ENCODE peak calls at places on chromosomes 5 and 9, in four cellular contexts. J, E, G and K are unnamed samples.

GRCh38 chr5:1769017-1769640 is 30.5 kb downstream of the MRPL36 start:
- DNase-seq in J (no peak), E (no peak), G (no peak), K (no peak)

GRCh38 chr5:78569441-78569840 is 79.1 kb downstream of the LHFPL2 start:
- DNase-seq in J (peak; percentile 44), E (no peak), G (peak; percentile 89), K (peak; percentile 59)

GRCh38 chr9:115640887-115641286 is 512.7 kb upstream of the PAPPA start:
- DNase-seq in J (no peak), E (no peak), G (no peak), K (no peak)

GRCh38 chr9:20236676-20237075 is 385.6 kb downstream of the MLLT3 start:
- DNase-seq in J (no peak), E (no peak), G (no peak), K (no peak)

GRCh38 chr5:143680672-143681259 is 131.2 kb upstream of the HMHB1 start:
- DNase-seq in J (no peak), E (no peak), G (no peak), K (no peak)

GRCh38 chr5:159504857-159505304 is 174.6 kb upstream of the IL12B start:
- DNase-seq in J (no peak), E (peak; percentile 23), G (peak; percentile 34), K (peak; percentile 18)

GRCh38 chr5:65126192-65126591 is 355.5 kb downstream of the ADAMTS6 start:
- DNase-seq in J (no peak), E (no peak), G (no peak), K (no peak)

GRCh38 chr9:105912868-105913516 is 218.7 kb downstream of the TMEM38B start:
- DNase-seq in J (no peak), E (no peak), G (no peak), K (no peak)

GRCh38 chr9:81397735-81398381 is 291.5 kb downstream of the TLE1 start:
- DNase-seq in J (no peak), E (no peak), G (no peak), K (peak; percentile 21)

GRCh38 chr5:80054682-80055081 is 19.5 kb downstream of the THBS4 start:
- DNase-seq in J (no peak), E (no peak), G (no peak), K (no peak)

GRCh38 chr5:88799976-88800375 is 83.0 kb downstream of the MEF2C start:
- DNase-seq in J (no peak), E (no peak), G (no peak), K (no peak)

GRCh38 chr5:132489871-132490483 is 596 bp downstream of the IRF1 start:
- DNase-seq in J (no peak), E (peak; percentile 66), G (no peak), K (no peak)

GRCh38 chr5:118115791-118116190 is 872.6 kb downstream of the DTWD2 start:
- DNase-seq in J (no peak), E (no peak), G (no peak), K (no peak)

GRCh38 chr9:35042081-35042604 is 30.3 kb downstream of the VCP start:
- DNase-seq in J (no peak), E (no peak), G (no peak), K (no peak)

GRCh38 chr9:14608521-14608920 is 84.7 kb downstream of the ZDHHC21 start:
- DNase-seq in J (no peak), E (no peak), G (no peak), K (no peak)

GRCh38 chr5:78792342-78793055 is 143.9 kb upstream of the LHFPL2 start:
- DNase-seq in J (no peak), E (no peak), G (no peak), K (no peak)

GRCh38 chr9:35664531-35665470 is at the start of gene ARHGEF39:
- DNase-seq in J (no peak), E (peak; percentile 80), G (no peak), K (peak; percentile 86)

DNA sequence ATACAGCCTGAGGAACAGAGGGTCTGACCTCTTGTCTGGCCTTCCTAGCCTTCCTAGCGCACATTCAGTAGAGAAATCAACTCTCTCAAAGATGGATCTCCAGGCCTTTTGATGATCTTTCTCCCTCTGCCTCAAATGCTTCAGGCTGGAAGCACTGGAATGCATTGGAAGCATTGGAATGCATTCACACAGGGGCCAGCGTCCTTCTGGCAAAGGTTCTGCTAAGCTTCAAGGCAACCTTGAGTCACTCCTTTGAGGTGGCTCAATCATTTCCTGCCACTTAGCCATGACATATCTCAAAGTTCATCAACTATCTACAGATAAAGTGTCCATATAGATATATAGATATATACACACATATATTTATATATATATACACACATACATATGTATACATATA is 42.9 kb downstream of the OR2K2 start:
- DNase-seq in J (no peak), E (no peak), G (no peak), K (no peak)
- TF ChIP-seq CTCF in J (no peak), E (no peak), G (no peak), K (no peak)

GRCh38 chr5:72284674-72285424 is 35.2 kb downstream of the MRPS27 start:
- DNase-seq in J (no peak), E (no peak), G (no peak), K (no peak)
- TF ChIP-seq CTCF in J (no peak), E (no peak), G (no peak), K (no peak)

GRCh38 chr9:84169240-84169639 is 171.3 kb downstream of the SLC28A3 start:
- DNase-seq in J (no peak), E (no peak), G (no peak), K (no peak)

GRCh38 chr9:84173961-84174360 is 166.6 kb downstream of the SLC28A3 start:
- DNase-seq in J (no peak), E (no peak), G (no peak), K (no peak)

GRCh38 chr9:84166828-84167400 is 173.6 kb downstream of the SLC28A3 start:
- DNase-seq in J (no peak), E (no peak), G (no peak), K (no peak)

GRCh38 chr9:84174486-84174885 is 166.1 kb downstream of the SLC28A3 start:
- DNase-seq in J (no peak), E (no peak), G (no peak), K (no peak)

GRCh38 chr9:84170521-84171141 is 169.9 kb downstream of the SLC28A3 start:
- DNase-seq in J (no peak), E (peak; percentile 90), G (peak; percentile 86), K (no peak)
- TF ChIP-seq CTCF in J (no peak), E (peak; percentile 40), G (peak; percentile 5), K (no peak)

DNA sequence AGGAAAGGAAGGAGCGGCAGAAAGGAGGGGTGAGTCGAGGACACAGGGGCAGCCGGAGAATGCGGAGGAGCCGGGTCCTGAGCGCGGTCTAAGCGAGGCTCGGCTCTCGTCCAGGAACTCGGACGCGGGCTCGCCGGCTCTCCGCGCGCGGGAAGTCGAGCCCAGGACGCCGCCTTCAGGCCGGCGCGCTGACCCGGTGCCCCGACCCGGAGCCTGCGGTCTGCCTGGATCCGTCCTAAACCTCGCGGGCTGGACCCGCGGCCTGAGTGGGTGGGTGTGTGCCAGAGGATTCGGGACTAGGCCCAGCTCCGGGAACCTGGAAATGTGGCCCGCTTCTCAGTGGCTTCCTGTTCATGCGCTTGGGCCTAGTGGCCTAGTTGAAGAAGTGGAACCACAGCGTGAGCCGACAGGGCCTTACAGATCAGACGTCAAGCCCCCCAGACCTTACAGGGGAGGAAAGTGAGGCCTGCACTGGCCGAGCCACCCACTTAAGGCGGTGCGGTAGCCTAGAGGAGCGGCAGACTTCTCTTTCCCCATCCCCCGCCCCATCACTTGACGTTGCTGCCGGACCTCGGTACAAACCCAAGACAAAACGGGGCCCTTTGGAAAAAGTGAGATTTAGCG is 1.2 kb downstream of the CDKN2B-AS1 start:
- DNase-seq in J (no peak), E (peak; percentile 49), G (no peak), K (peak; percentile 58)
- TF ChIP-seq CTCF in J (no peak), E (peak; percentile 37), G (peak; percentile 34), K (no peak)